ENCODE peak calls at places on chromosomes 6 and 20, in four cellular contexts. One of them, this sample, is unnamed.

GRCh38 chr6:127920804-127921203 is 19.9 kb upstream of the THEMIS start:
- DNase-seq in RWPE1: no peak
- DNase-seq in AG08395: no peak
- DNase-seq in A549: no peak
- DNase-seq in this sample: no peak

GRCh38 chr20:32829291-32830005 is 9.7 kb downstream of the MAPRE1 start:
- DNase-seq in A549: no peak
- DNase-seq in AG08395: peak; percentile 43
- DNase-seq in RWPE1: no peak
- DNase-seq in this sample: no peak

GRCh38 chr6:154754152-154754551 is 20.9 kb downstream of the SCAF8 start:
- DNase-seq in AG08395: peak; percentile 26
- DNase-seq in RWPE1: peak; percentile 20
- DNase-seq in A549: no peak
- DNase-seq in this sample: no peak

GRCh38 chr6:158536891-158537798 is 22.7 kb upstream of the TMEM181 start:
- DNase-seq in RWPE1: peak; percentile 53
- DNase-seq in A549: no peak
- DNase-seq in AG08395: peak; percentile 22
- DNase-seq in this sample: no peak

GRCh38 chr20:8187740-8188139 is 55.7 kb downstream of the PLCB1 start:
- DNase-seq in A549: no peak
- DNase-seq in AG08395: no peak
- DNase-seq in RWPE1: no peak
- DNase-seq in this sample: no peak

GRCh38 chr6:9482030-9482731 is 932.7 kb downstream of the TFAP2A start:
- DNase-seq in AG08395: peak; percentile 89
- DNase-seq in A549: peak; percentile 61
- DNase-seq in RWPE1: peak; percentile 88
- DNase-seq in this sample: no peak

GRCh38 chr6:11161031-11161966 is 49.8 kb upstream of the ERVFRD-1 start:
- DNase-seq in A549: no peak
- DNase-seq in RWPE1: no peak
- DNase-seq in AG08395: peak; percentile 49
- DNase-seq in this sample: no peak

GRCh38 chr6:15088904-15089568 is 156.8 kb upstream of the JARID2 start:
- DNase-seq in A549: no peak
- DNase-seq in AG08395: no peak
- DNase-seq in RWPE1: no peak
- DNase-seq in this sample: no peak

GRCh38 chr6:26394289-26394688 is 7.8 kb upstream of the BTN3A1 start:
- DNase-seq in RWPE1: peak; percentile 48
- DNase-seq in A549: peak; percentile 55
- DNase-seq in AG08395: peak; percentile 31
- DNase-seq in this sample: no peak

GRCh38 chr6:19028201-19028600 is 641.1 kb downstream of the RNF144B start:
- DNase-seq in AG08395: no peak
- DNase-seq in A549: no peak
- DNase-seq in RWPE1: no peak
- DNase-seq in this sample: no peak

GRCh38 chr20:760751-761417 is 7.4 kb downstream of the SLC52A3 start:
- DNase-seq in RWPE1: peak; percentile 42
- DNase-seq in AG08395: peak; percentile 39
- DNase-seq in A549: peak; percentile 65
- DNase-seq in this sample: no peak

GRCh38 chr6:37635319-37635718 is 62.4 kb downstream of the MDGA1 start:
- DNase-seq in A549: no peak
- DNase-seq in AG08395: no peak
- DNase-seq in RWPE1: no peak
- DNase-seq in this sample: no peak

GRCh38 chr20:22559711-22560305 is 24.6 kb downstream of the FOXA2 start:
- DNase-seq in AG08395: no peak
- DNase-seq in A549: no peak
- DNase-seq in RWPE1: no peak
- DNase-seq in this sample: no peak

GRCh38 chr6:30611856-30612194 is 5.2 kb downstream of the PPP1R10 start:
- DNase-seq in AG08395: no peak
- DNase-seq in A549: no peak
- DNase-seq in RWPE1: no peak
- DNase-seq in this sample: no peak

GRCh38 chr6:5078121-5078695 is 6.9 kb upstream of the PPP1R3G start:
- DNase-seq in AG08395: no peak
- DNase-seq in A549: peak; percentile 27
- DNase-seq in RWPE1: no peak
- DNase-seq in this sample: no peak

GRCh38 chr20:38935967-38936407 is 9.8 kb downstream of the FAM83D start:
- DNase-seq in A549: no peak
- DNase-seq in RWPE1: peak; percentile 59
- DNase-seq in AG08395: no peak
- DNase-seq in this sample: no peak

GRCh38 chr20:33674294-33675126 is at the start of gene NECAB3:
- DNase-seq in AG08395: peak; percentile 91
- DNase-seq in RWPE1: peak; percentile 91
- DNase-seq in A549: peak; percentile 54
- DNase-seq in this sample: peak; percentile 64

GRCh38 chr6:135451617-135452190 is 45.8 kb downstream of the AHI1 start:
- DNase-seq in AG08395: peak; percentile 15
- DNase-seq in A549: peak; percentile 32
- DNase-seq in RWPE1: peak; percentile 5
- DNase-seq in this sample: no peak

GRCh38 chr20:64044484-64045247 is 4.8 kb downstream of the SOX18 start:
- DNase-seq in A549: peak; percentile 63
- DNase-seq in AG08395: peak; percentile 81
- DNase-seq in RWPE1: peak; percentile 86
- DNase-seq in this sample: no peak

GRCh38 chr20:54110041-54110440 is 39.6 kb upstream of the BCAS1 start:
- DNase-seq in AG08395: no peak
- DNase-seq in RWPE1: no peak
- DNase-seq in A549: no peak
- DNase-seq in this sample: no peak

GRCh38 chr6:42337985-42338572 is 113.6 kb downstream of the TRERF1 start:
- DNase-seq in A549: no peak
- DNase-seq in RWPE1: no peak
- DNase-seq in AG08395: no peak
- DNase-seq in this sample: no peak

GRCh38 chr6:142014515-142014914 is 118.2 kb upstream of the GJE1 start:
- DNase-seq in AG08395: peak; percentile 66
- DNase-seq in A549: peak; percentile 72
- DNase-seq in RWPE1: peak; percentile 66
- DNase-seq in this sample: no peak

GRCh38 chr20:46347831-46348230 is 39.5 kb upstream of the CDH22 start:
- DNase-seq in RWPE1: no peak
- DNase-seq in AG08395: no peak
- DNase-seq in A549: no peak
- DNase-seq in this sample: no peak

GRCh38 chr6:62707914-62708313 is 421.9 kb upstream of the KHDRBS2 start:
- DNase-seq in AG08395: no peak
- DNase-seq in A549: no peak
- DNase-seq in RWPE1: no peak
- DNase-seq in this sample: no peak

GRCh38 chr20:31720486-31721407 is 1.9 kb downstream of the BCL2L1 start:
- DNase-seq in AG08395: no peak
- DNase-seq in RWPE1: no peak
- DNase-seq in A549: no peak
- DNase-seq in this sample: no peak

GRCh38 chr6:118875672-118876071 is 18.3 kb upstream of the ASF1A start:
- DNase-seq in A549: no peak
- DNase-seq in AG08395: no peak
- DNase-seq in RWPE1: no peak
- DNase-seq in this sample: no peak

GRCh38 chr6:93779086-93779858 is 359.9 kb upstream of the EPHA7 start:
- DNase-seq in A549: peak; percentile 11
- DNase-seq in AG08395: no peak
- DNase-seq in RWPE1: no peak
- DNase-seq in this sample: no peak

GRCh38 chr6:110654096-110654820 is 161.0 kb downstream of the CDK19 start:
- DNase-seq in A549: peak; percentile 74
- DNase-seq in RWPE1: peak; percentile 18
- DNase-seq in AG08395: no peak
- DNase-seq in this sample: no peak

GRCh38 chr20:20360464-20360863 is 7.4 kb upstream of the INSM1 start:
- DNase-seq in AG08395: peak; percentile 81
- DNase-seq in RWPE1: peak; percentile 69
- DNase-seq in A549: peak; percentile 61
- DNase-seq in this sample: no peak

GRCh38 chr6:75502884-75503283 is 9.3 kb upstream of the FILIP1 start:
- DNase-seq in RWPE1: no peak
- DNase-seq in A549: no peak
- DNase-seq in AG08395: no peak
- DNase-seq in this sample: no peak

GRCh38 chr20:37526238-37526838 is 1.3 kb downstream of the BLCAP start:
- DNase-seq in RWPE1: peak; percentile 100
- DNase-seq in AG08395: peak; percentile 80
- DNase-seq in A549: no peak
- DNase-seq in this sample: no peak

GRCh38 chr6:41577865-41578713 is 31.9 kb downstream of the FOXP4 start:
- DNase-seq in RWPE1: peak; percentile 26
- DNase-seq in AG08395: peak; percentile 64
- DNase-seq in A549: no peak
- DNase-seq in this sample: no peak

GRCh38 chr6:108667984-108668383 is 107.3 kb downstream of the FOXO3 start:
- DNase-seq in AG08395: peak; percentile 51
- DNase-seq in RWPE1: no peak
- DNase-seq in A549: no peak
- DNase-seq in this sample: no peak

GRCh38 chr20:52832151-52832550 is 140.0 kb upstream of the TSHZ2 start:
- DNase-seq in AG08395: no peak
- DNase-seq in A549: no peak
- DNase-seq in RWPE1: no peak
- DNase-seq in this sample: no peak

GRCh38 chr20:33653900-33654596 is 8.1 kb upstream of the C20orf144 start:
- DNase-seq in AG08395: no peak
- DNase-seq in A549: no peak
- DNase-seq in RWPE1: peak; percentile 64
- DNase-seq in this sample: no peak

GRCh38 chr6:39309942-39310531 is 4.2 kb downstream of the KCNK17 start:
- DNase-seq in A549: peak; percentile 64
- DNase-seq in AG08395: peak; percentile 91
- DNase-seq in RWPE1: peak; percentile 81
- DNase-seq in this sample: peak; percentile 49

GRCh38 chr6:127855542-127856159 is 45.2 kb downstream of the THEMIS start:
- DNase-seq in AG08395: peak; percentile 7
- DNase-seq in RWPE1: peak; percentile 3
- DNase-seq in A549: peak; percentile 20
- DNase-seq in this sample: no peak

This sample was measured in anterior cingulate cortex.